ENCODE peak calls at places on chromosomes 7 and 10, in eight cellular contexts. One of them, this sample, is unnamed.

GRCh38 chr7:24255139-24255538 is 28.9 kb upstream of the NPY start:
- DNase-seq in adrenal gland: no peak
- DNase-seq in Karpas-422: no peak
- DNase-seq in lung: no peak
- DNase-seq in stomach: no peak
- DNase-seq in effector memory CD4-positive, alpha-beta T cell: no peak
- DNase-seq in CD8-positive, alpha-beta memory T cell: no peak
- DNase-seq in lower lobe of right lung: no peak
- DNase-seq in this sample: no peak

GRCh38 chr7:116836911-116837310 is 25.5 kb upstream of the CAPZA2 start:
- DNase-seq in effector memory CD4-positive, alpha-beta T cell: no peak
- DNase-seq in lower lobe of right lung: no peak
- DNase-seq in lung: no peak
- DNase-seq in adrenal gland: no peak
- DNase-seq in CD8-positive, alpha-beta memory T cell: no peak
- DNase-seq in Karpas-422: no peak
- DNase-seq in stomach: no peak
- DNase-seq in this sample: no peak

GRCh38 chr7:35819310-35819709 is 18.5 kb downstream of the SEPTIN7 start:
- DNase-seq in lower lobe of right lung: no peak
- DNase-seq in CD8-positive, alpha-beta memory T cell: no peak
- DNase-seq in lung: no peak
- DNase-seq in effector memory CD4-positive, alpha-beta T cell: no peak
- DNase-seq in stomach: no peak
- DNase-seq in adrenal gland: no peak
- DNase-seq in Karpas-422: no peak
- DNase-seq in this sample: no peak

GRCh38 chr7:74023037-74023436 is 4.9 kb upstream of the ELN start:
- DNase-seq in adrenal gland: peak; percentile 40
- DNase-seq in stomach: peak; percentile 35
- DNase-seq in CD8-positive, alpha-beta memory T cell: no peak
- DNase-seq in effector memory CD4-positive, alpha-beta T cell: no peak
- DNase-seq in lower lobe of right lung: no peak
- DNase-seq in Karpas-422: no peak
- DNase-seq in lung: no peak
- DNase-seq in this sample: peak; percentile 75

GRCh38 chr10:72953687-72954086 is 919 bp downstream of the PLA2G12B start:
- DNase-seq in CD8-positive, alpha-beta memory T cell: no peak
- DNase-seq in stomach: no peak
- DNase-seq in effector memory CD4-positive, alpha-beta T cell: no peak
- DNase-seq in adrenal gland: no peak
- DNase-seq in lower lobe of right lung: no peak
- DNase-seq in Karpas-422: no peak
- DNase-seq in lung: no peak
- DNase-seq in this sample: no peak

GRCh38 chr10:22315455-22316285 is 518 bp upstream of the COMMD3 start:
- DNase-seq in adrenal gland: no peak
- DNase-seq in lower lobe of right lung: no peak
- DNase-seq in CD8-positive, alpha-beta memory T cell: no peak
- DNase-seq in stomach: no peak
- DNase-seq in lung: peak; percentile 42
- DNase-seq in effector memory CD4-positive, alpha-beta T cell: no peak
- DNase-seq in Karpas-422: peak; percentile 43
- DNase-seq in this sample: no peak

GRCh38 chr7:151902306-151902705 is 25.4 kb upstream of the PRKAG2 start:
- DNase-seq in lower lobe of right lung: no peak
- DNase-seq in lung: no peak
- DNase-seq in Karpas-422: no peak
- DNase-seq in effector memory CD4-positive, alpha-beta T cell: no peak
- DNase-seq in adrenal gland: no peak
- DNase-seq in CD8-positive, alpha-beta memory T cell: no peak
- DNase-seq in stomach: no peak
- DNase-seq in this sample: no peak

GRCh38 chr7:149245744-149246143 is 6.3 kb downstream of the ZNF212 start:
- DNase-seq in adrenal gland: no peak
- DNase-seq in Karpas-422: no peak
- DNase-seq in stomach: no peak
- DNase-seq in lower lobe of right lung: no peak
- DNase-seq in effector memory CD4-positive, alpha-beta T cell: no peak
- DNase-seq in lung: no peak
- DNase-seq in CD8-positive, alpha-beta memory T cell: no peak
- DNase-seq in this sample: no peak

GRCh38 chr10:48811461-48811860 is 126.8 kb downstream of the WDFY4 start:
- DNase-seq in Karpas-422: no peak
- DNase-seq in stomach: no peak
- DNase-seq in effector memory CD4-positive, alpha-beta T cell: no peak
- DNase-seq in lung: no peak
- DNase-seq in CD8-positive, alpha-beta memory T cell: no peak
- DNase-seq in adrenal gland: no peak
- DNase-seq in lower lobe of right lung: no peak
- DNase-seq in this sample: no peak

GRCh38 chr10:127999291-127999690 is 92.4 kb downstream of the PTPRE start:
- DNase-seq in Karpas-422: no peak
- DNase-seq in effector memory CD4-positive, alpha-beta T cell: no peak
- DNase-seq in stomach: no peak
- DNase-seq in CD8-positive, alpha-beta memory T cell: no peak
- DNase-seq in lower lobe of right lung: no peak
- DNase-seq in adrenal gland: no peak
- DNase-seq in lung: no peak
- DNase-seq in this sample: no peak

GRCh38 chr7:46847126-46847525 is 734.8 kb downstream of the TNS3 start:
- DNase-seq in CD8-positive, alpha-beta memory T cell: no peak
- DNase-seq in stomach: no peak
- DNase-seq in lung: no peak
- DNase-seq in Karpas-422: no peak
- DNase-seq in effector memory CD4-positive, alpha-beta T cell: no peak
- DNase-seq in adrenal gland: no peak
- DNase-seq in lower lobe of right lung: no peak
- DNase-seq in this sample: no peak

GRCh38 chr10:80413152-80413996 is 5.0 kb downstream of the PRXL2A start:
- DNase-seq in lower lobe of right lung: no peak
- DNase-seq in stomach: no peak
- DNase-seq in effector memory CD4-positive, alpha-beta T cell: no peak
- DNase-seq in adrenal gland: peak; percentile 33
- DNase-seq in Karpas-422: no peak
- DNase-seq in CD8-positive, alpha-beta memory T cell: no peak
- DNase-seq in lung: no peak
- DNase-seq in this sample: peak; percentile 96

GRCh38 chr10:118042336-118042735 is 4.4 kb downstream of the RAB11FIP2 start:
- DNase-seq in effector memory CD4-positive, alpha-beta T cell: no peak
- DNase-seq in stomach: no peak
- DNase-seq in lung: no peak
- DNase-seq in adrenal gland: no peak
- DNase-seq in CD8-positive, alpha-beta memory T cell: no peak
- DNase-seq in Karpas-422: no peak
- DNase-seq in lower lobe of right lung: no peak
- DNase-seq in this sample: no peak

GRCh38 chr10:126586878-126587277 is 83.6 kb downstream of the C10orf90 start:
- DNase-seq in Karpas-422: no peak
- DNase-seq in stomach: no peak
- DNase-seq in lung: no peak
- DNase-seq in adrenal gland: no peak
- DNase-seq in CD8-positive, alpha-beta memory T cell: no peak
- DNase-seq in effector memory CD4-positive, alpha-beta T cell: no peak
- DNase-seq in lower lobe of right lung: no peak
- DNase-seq in this sample: no peak

GRCh38 chr7:26143298-26144044 is 8.5 kb upstream of the NFE2L3 start:
- DNase-seq in adrenal gland: peak; percentile 35
- DNase-seq in CD8-positive, alpha-beta memory T cell: no peak
- DNase-seq in stomach: no peak
- DNase-seq in lower lobe of right lung: no peak
- DNase-seq in effector memory CD4-positive, alpha-beta T cell: no peak
- DNase-seq in Karpas-422: no peak
- DNase-seq in lung: no peak
- DNase-seq in this sample: peak; percentile 37

GRCh38 chr10:100340948-100341847 is 5.8 kb upstream of the SCD start:
- DNase-seq in CD8-positive, alpha-beta memory T cell: no peak
- DNase-seq in stomach: no peak
- DNase-seq in Karpas-422: no peak
- DNase-seq in adrenal gland: peak; percentile 79
- DNase-seq in lower lobe of right lung: peak; percentile 68
- DNase-seq in effector memory CD4-positive, alpha-beta T cell: no peak
- DNase-seq in lung: no peak
- DNase-seq in this sample: no peak

GRCh38 chr10:58554316-58554715 is 41.6 kb downstream of the BICC1 start:
- DNase-seq in lower lobe of right lung: no peak
- DNase-seq in lung: no peak
- DNase-seq in CD8-positive, alpha-beta memory T cell: no peak
- DNase-seq in Karpas-422: no peak
- DNase-seq in adrenal gland: no peak
- DNase-seq in stomach: no peak
- DNase-seq in effector memory CD4-positive, alpha-beta T cell: no peak
- DNase-seq in this sample: no peak

GRCh38 chr10:95242581-95243317 is 48.1 kb downstream of the PDLIM1 start:
- DNase-seq in lower lobe of right lung: no peak
- DNase-seq in lung: no peak
- DNase-seq in stomach: peak; percentile 61
- DNase-seq in Karpas-422: peak; percentile 59
- DNase-seq in effector memory CD4-positive, alpha-beta T cell: no peak
- DNase-seq in CD8-positive, alpha-beta memory T cell: no peak
- DNase-seq in adrenal gland: peak; percentile 59
- DNase-seq in this sample: peak; percentile 50

DNA sequence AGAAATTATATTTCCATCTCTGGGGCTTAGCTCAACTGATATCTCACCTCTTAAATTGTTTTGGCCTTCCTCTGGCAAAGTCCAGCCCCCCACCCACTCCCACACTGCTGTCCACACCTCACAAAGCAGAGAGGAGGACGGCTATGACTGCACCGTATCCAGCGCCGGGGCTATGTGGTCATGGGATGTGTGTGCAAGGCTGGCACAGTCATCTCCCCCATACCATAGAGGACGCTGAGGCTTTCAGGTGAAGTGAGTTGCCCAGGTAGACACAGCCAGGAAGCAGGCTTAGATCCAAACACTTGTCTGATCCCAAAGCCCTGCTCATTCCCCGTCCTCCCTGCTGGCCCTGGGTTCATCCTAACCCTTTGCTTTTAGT is 80.2 kb downstream of the GRK5 start:
- DNase-seq in lower lobe of right lung: no peak
- DNase-seq in adrenal gland: no peak
- DNase-seq in stomach: no peak
- DNase-seq in CD8-positive, alpha-beta memory T cell: no peak
- DNase-seq in effector memory CD4-positive, alpha-beta T cell: no peak
- DNase-seq in lung: no peak
- DNase-seq in Karpas-422: no peak
- DNase-seq in this sample: no peak
- H3K27ac ChIP-seq in lower lobe of right lung: peak overlapping the region; percentile 60
- H3K27ac ChIP-seq in adrenal gland: no peak overlapping the region
- H3K27ac ChIP-seq in stomach: peak overlapping the region; percentile 83
- H3K27ac ChIP-seq in CD8-positive, alpha-beta memory T cell: no peak overlapping the region
- H3K27ac ChIP-seq in effector memory CD4-positive, alpha-beta T cell: no peak overlapping the region
- H3K27ac ChIP-seq in lung: no peak overlapping the region
- H3K27ac ChIP-seq in Karpas-422: no peak overlapping the region
- H3K27ac ChIP-seq in this sample: no peak overlapping the region

GRCh38 chr10:102421645-102422585 is 1.3 kb downstream of the FBXL15 start:
- DNase-seq in effector memory CD4-positive, alpha-beta T cell: no peak
- DNase-seq in Karpas-422: no peak
- DNase-seq in CD8-positive, alpha-beta memory T cell: peak; percentile 19
- DNase-seq in adrenal gland: peak; percentile 76
- DNase-seq in stomach: peak; percentile 67
- DNase-seq in lower lobe of right lung: peak; percentile 76
- DNase-seq in lung: peak; percentile 72
- DNase-seq in this sample: no peak
- H3K4me1 ChIP-seq in effector memory CD4-positive, alpha-beta T cell: peaks cover 37% of the 10 kb centered on the region
- H3K4me1 ChIP-seq in Karpas-422: peaks cover 12% of the 10 kb centered on the region
- H3K4me1 ChIP-seq in CD8-positive, alpha-beta memory T cell: peaks cover 35% of the 10 kb centered on the region
- H3K4me1 ChIP-seq in adrenal gland: peaks cover 33% of the 10 kb centered on the region
- H3K4me1 ChIP-seq in stomach: peaks cover 32% of the 10 kb centered on the region
- H3K4me1 ChIP-seq in lower lobe of right lung: peaks cover 35% of the 10 kb centered on the region
- H3K4me1 ChIP-seq in lung: peaks cover 9% of the 10 kb centered on the region
- H3K4me1 ChIP-seq in this sample: peaks cover 28% of the 10 kb centered on the region

DNA sequence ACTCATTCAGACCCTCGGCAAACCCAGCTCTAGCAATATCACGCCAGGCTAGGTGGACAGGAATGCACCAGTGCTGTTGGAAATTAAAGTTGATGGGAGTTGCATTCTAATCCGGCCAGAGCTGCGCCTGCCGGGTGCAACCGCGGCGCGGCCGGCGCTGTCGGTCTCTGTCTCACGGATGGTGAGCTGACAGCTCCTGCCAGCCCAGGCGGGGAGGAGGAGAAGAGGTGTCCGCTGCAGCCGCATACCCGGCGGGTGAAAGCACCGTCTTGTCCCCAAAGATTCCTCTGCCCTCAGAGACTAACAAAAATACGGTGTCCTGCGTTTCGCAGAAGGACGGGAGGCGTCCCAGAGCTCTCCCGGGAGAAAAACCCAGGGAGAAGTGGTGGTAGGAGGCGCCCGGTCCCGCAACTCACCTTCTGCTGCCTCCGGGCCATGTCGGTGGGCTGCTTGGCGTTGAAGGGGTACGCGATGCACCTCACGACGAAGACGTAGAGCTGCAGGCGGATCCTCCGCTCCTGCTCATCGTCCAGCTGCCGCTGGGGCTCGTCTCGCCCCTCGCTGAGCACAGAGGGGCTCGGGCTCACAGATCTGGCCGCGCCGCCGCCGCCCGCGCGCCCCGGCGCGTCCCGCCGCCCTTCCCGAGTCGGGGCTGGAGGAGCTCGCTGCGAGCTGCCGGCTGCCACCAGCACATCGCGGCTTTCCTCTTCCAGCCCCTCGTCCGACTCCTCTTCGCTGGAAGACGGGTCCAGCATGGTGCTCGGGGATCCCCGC is 490 bp downstream of the CADPS2 start:
- DNase-seq in effector memory CD4-positive, alpha-beta T cell: no peak
- DNase-seq in lung: peak; percentile 32
- DNase-seq in adrenal gland: peak; percentile 58
- DNase-seq in stomach: peak; percentile 37
- DNase-seq in lower lobe of right lung: peak; percentile 45
- DNase-seq in Karpas-422: no peak
- DNase-seq in CD8-positive, alpha-beta memory T cell: no peak
- DNase-seq in this sample: peak; percentile 54
- H3K27me3 ChIP-seq in effector memory CD4-positive, alpha-beta T cell: peaks cover 7% of the 10 kb centered on the region
- H3K27me3 ChIP-seq in lung: no peaks in the 10 kb centered on the region
- H3K27me3 ChIP-seq in adrenal gland: no peaks in the 10 kb centered on the region
- H3K27me3 ChIP-seq in stomach: peaks cover 15% of the 10 kb centered on the region
- H3K27me3 ChIP-seq in lower lobe of right lung: no peaks in the 10 kb centered on the region
- H3K27me3 ChIP-seq in Karpas-422: no peaks in the 10 kb centered on the region
- H3K27me3 ChIP-seq in CD8-positive, alpha-beta memory T cell: peaks cover 4% of the 10 kb centered on the region
- H3K27me3 ChIP-seq in this sample: no peaks in the 10 kb centered on the region

GRCh38 chr7:158283016-158283974 is 304.3 kb downstream of the PTPRN2 start:
- DNase-seq in lung: no peak
- DNase-seq in effector memory CD4-positive, alpha-beta T cell: no peak
- DNase-seq in stomach: peak; percentile 14
- DNase-seq in adrenal gland: no peak
- DNase-seq in CD8-positive, alpha-beta memory T cell: no peak
- DNase-seq in Karpas-422: no peak
- DNase-seq in lower lobe of right lung: no peak
- DNase-seq in this sample: peak; percentile 34

GRCh38 chr7:158284617-158285382 is 302.8 kb downstream of the PTPRN2 start:
- DNase-seq in CD8-positive, alpha-beta memory T cell: no peak
- DNase-seq in adrenal gland: no peak
- DNase-seq in Karpas-422: no peak
- DNase-seq in effector memory CD4-positive, alpha-beta T cell: no peak
- DNase-seq in lung: no peak
- DNase-seq in lower lobe of right lung: no peak
- DNase-seq in stomach: peak; percentile 22
- DNase-seq in this sample: no peak

GRCh38 chr7:158285383-158285770 is 302.2 kb downstream of the PTPRN2 start:
- DNase-seq in lower lobe of right lung: no peak
- DNase-seq in Karpas-422: no peak
- DNase-seq in CD8-positive, alpha-beta memory T cell: no peak
- DNase-seq in effector memory CD4-positive, alpha-beta T cell: no peak
- DNase-seq in lung: no peak
- DNase-seq in adrenal gland: no peak
- DNase-seq in stomach: peak; percentile 22
- DNase-seq in this sample: no peak

GRCh38 chr7:158284121-158284520 is 303.5 kb downstream of the PTPRN2 start:
- DNase-seq in Karpas-422: no peak
- DNase-seq in effector memory CD4-positive, alpha-beta T cell: no peak
- DNase-seq in lung: no peak
- DNase-seq in CD8-positive, alpha-beta memory T cell: no peak
- DNase-seq in lower lobe of right lung: no peak
- DNase-seq in adrenal gland: no peak
- DNase-seq in stomach: peak; percentile 21
- DNase-seq in this sample: no peak

GRCh38 chr7:158286210-158286609 is 301.4 kb downstream of the PTPRN2 start:
- DNase-seq in lung: no peak
- DNase-seq in lower lobe of right lung: no peak
- DNase-seq in stomach: no peak
- DNase-seq in Karpas-422: no peak
- DNase-seq in adrenal gland: no peak
- DNase-seq in CD8-positive, alpha-beta memory T cell: no peak
- DNase-seq in effector memory CD4-positive, alpha-beta T cell: no peak
- DNase-seq in this sample: no peak
- H3K27ac ChIP-seq in lung: no peak overlapping the region
- H3K27ac ChIP-seq in lower lobe of right lung: no peak overlapping the region
- H3K27ac ChIP-seq in stomach: no peak overlapping the region
- H3K27ac ChIP-seq in Karpas-422: no peak overlapping the region
- H3K27ac ChIP-seq in adrenal gland: no peak overlapping the region
- H3K27ac ChIP-seq in CD8-positive, alpha-beta memory T cell: no peak overlapping the region
- H3K27ac ChIP-seq in effector memory CD4-positive, alpha-beta T cell: no peak overlapping the region
- H3K27ac ChIP-seq in this sample: no peak overlapping the region

This sample was measured in SJSA1.